ENCODE peak calls at places on chromosomes 7 and 10, in five cellular contexts. H is sigmoid colon, Y is Panc1, B is cardiac muscle cell, E is tibial nerve. W is an unnamed sample.

GRCh38 chr10:51073035-51073434 is 1.3 kb upstream of the PRKG1 start:
- DNase-seq in B (no peak), Y (no peak), E (no peak), H (no peak), W (no peak)

GRCh38 chr10:131642966-131643365 is 257.8 kb upstream of the PPP2R2D start:
- DNase-seq in E (no peak), B (no peak), H (no peak), Y (no peak), W (no peak)

GRCh38 chr10:75400163-75400768 is 1.3 kb downstream of the ZNF503 start:
- DNase-seq in B (peak), Y (no peak), E (no peak), H (peak), W (no peak)

GRCh38 chr10:86368987-86369386 is 2.4 kb upstream of the GRID1 start:
- DNase-seq in Y (no peak), H (peak), E (peak), B (no peak), W (no peak)

GRCh38 chr10:13294156-13294555 is 5.7 kb downstream of the PHYH start:
- DNase-seq in Y (no peak), E (no peak), B (no peak), H (no peak), W (no peak)

GRCh38 chr10:780536-781524 is 91.4 kb upstream of the DIP2C start:
- DNase-seq in B (no peak), Y (no peak), H (peak), E (no peak), W (no peak)

GRCh38 chr7:48904975-48905374 is 19.4 kb upstream of the CDC14C start:
- DNase-seq in H (no peak), B (no peak), E (no peak), Y (no peak), W (no peak)

GRCh38 chr7:148527717-148528168 is 62.8 kb upstream of the C7orf33 start:
- DNase-seq in H (peak), Y (peak), E (peak), B (peak), W (peak)

GRCh38 chr7:86926732-86927131 is 132.7 kb downstream of the ELAPOR2 start:
- DNase-seq in Y (no peak), H (no peak), B (peak), E (no peak), W (peak)

GRCh38 chr7:44375236-44375699 is 49.9 kb upstream of the CAMK2B start:
- DNase-seq in H (peak), Y (no peak), E (no peak), B (peak), W (no peak)

GRCh38 chr7:69893915-69894314 is 295.6 kb downstream of the AUTS2 start:
- DNase-seq in H (no peak), B (no peak), Y (no peak), E (no peak), W (no peak)

GRCh38 chr7:148107741-148108140 is 482.8 kb upstream of the C7orf33 start:
- DNase-seq in B (no peak), E (no peak), Y (no peak), H (no peak), W (no peak)

GRCh38 chr10:70404906-70405824 is 1.2 kb downstream of the EIF4EBP2 start:
- DNase-seq in E (peak), H (peak), Y (no peak), B (peak), W (peak)

GRCh38 chr7:20075992-20076813 is 141.0 kb downstream of the MACC1 start:
- DNase-seq in Y (no peak), E (no peak), H (no peak), B (no peak), W (no peak)

GRCh38 chr10:19247843-19248242 is 199.2 kb downstream of the MALRD1 start:
- DNase-seq in H (no peak), E (no peak), B (no peak), Y (no peak), W (no peak)

GRCh38 chr10:36191009-36191408 is 548.9 kb upstream of the FZD8 start:
- DNase-seq in E (no peak), Y (no peak), H (no peak), B (no peak), W (no peak)

GRCh38 chr10:34859170-34859569 is 44.1 kb upstream of the PARD3 start:
- DNase-seq in Y (no peak), E (no peak), B (no peak), H (no peak), W (peak)

GRCh38 chr7:96178581-96178980 is 143.3 kb downstream of the SLC25A13 start:
- DNase-seq in B (peak), H (no peak), Y (no peak), E (no peak), W (peak)

GRCh38 chr10:127123626-127124025 is 72.8 kb downstream of the INSYN2A start:
- DNase-seq in B (no peak), Y (no peak), E (no peak), H (no peak), W (no peak)

GRCh38 chr7:153847828-153848227 is 204.4 kb upstream of the DPP6 start:
- DNase-seq in E (no peak), B (no peak), H (no peak), Y (no peak), W (no peak)
- TF ChIP-seq CTCF in E (no peak), B (no peak), H (no peak), Y (no peak), W (no peak)

GRCh38 chr10:8453587-8453986 is 399.1 kb downstream of the GATA3 start:
- DNase-seq in H (peak), B (no peak), E (no peak), Y (no peak), W (peak)
- H3K4me3 ChIP-seq in H (no peak), B (no peak), E (no peak), Y (no peak), W (no peak)

GRCh38 chr7:79553811-79554555 is 100.5 kb upstream of the MAGI2 start:
- DNase-seq in E (no peak), Y (peak), B (no peak), H (no peak), W (peak)

GRCh38 chr7:79547132-79547531 is 93.7 kb upstream of the MAGI2 start:
- DNase-seq in B (no peak), Y (no peak), E (no peak), H (no peak), W (no peak)

GRCh38 chr7:79552463-79552862 is 99.0 kb upstream of the MAGI2 start:
- DNase-seq in B (no peak), Y (no peak), E (no peak), H (no peak), W (no peak)

GRCh38 chr7:79548616-79549206 is 95.2 kb upstream of the MAGI2 start:
- DNase-seq in E (no peak), Y (no peak), H (no peak), B (no peak), W (peak)
- TF ChIP-seq CTCF in E (no peak), Y (peak), H (no peak), B (no peak), W (no peak)

GRCh38 chr7:133484135-133484534 is 231.3 kb downstream of the EXOC4 start:
- DNase-seq in E (no peak), H (no peak), B (no peak), Y (no peak), W (peak)
- H3K4me3 ChIP-seq in E (no peak), H (no peak), B (no peak), Y (no peak), W (no peak)

DNA sequence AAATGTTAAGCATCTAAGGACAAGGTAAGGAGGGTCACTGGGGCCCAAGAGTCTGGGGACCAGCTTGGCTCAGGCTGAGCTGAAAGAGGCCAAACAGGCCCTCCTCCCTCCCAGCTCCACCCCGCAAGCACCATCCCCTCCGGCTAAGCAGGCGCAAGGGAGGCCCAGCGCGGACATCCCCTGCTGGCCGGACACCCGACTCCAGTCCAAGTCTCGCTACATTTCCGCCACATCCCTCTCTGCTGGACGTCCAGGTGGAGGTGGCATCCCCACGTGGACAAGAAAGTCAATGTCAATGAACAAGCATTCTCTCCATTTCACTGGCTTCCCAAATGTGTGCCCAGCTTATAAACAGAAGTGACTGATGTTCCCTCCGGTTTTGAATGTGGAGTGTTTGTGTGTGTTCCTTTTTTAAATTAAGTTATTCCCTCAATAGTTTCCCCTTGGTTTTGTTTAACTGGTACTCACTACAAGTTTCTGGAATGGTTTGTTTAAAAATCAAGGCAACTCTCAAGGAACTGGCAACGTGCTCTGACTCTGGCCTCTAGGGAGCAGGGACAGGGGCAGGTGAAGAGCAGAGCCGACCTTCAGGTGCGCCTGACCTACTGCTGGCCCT is 35.4 kb downstream of the PSAP start:
- DNase-seq in H (no peak), Y (no peak), E (no peak), B (no peak), W (no peak)
- TF ChIP-seq CTCF in H (no peak), Y (no peak), E (no peak), B (no peak), W (no peak)

DNA sequence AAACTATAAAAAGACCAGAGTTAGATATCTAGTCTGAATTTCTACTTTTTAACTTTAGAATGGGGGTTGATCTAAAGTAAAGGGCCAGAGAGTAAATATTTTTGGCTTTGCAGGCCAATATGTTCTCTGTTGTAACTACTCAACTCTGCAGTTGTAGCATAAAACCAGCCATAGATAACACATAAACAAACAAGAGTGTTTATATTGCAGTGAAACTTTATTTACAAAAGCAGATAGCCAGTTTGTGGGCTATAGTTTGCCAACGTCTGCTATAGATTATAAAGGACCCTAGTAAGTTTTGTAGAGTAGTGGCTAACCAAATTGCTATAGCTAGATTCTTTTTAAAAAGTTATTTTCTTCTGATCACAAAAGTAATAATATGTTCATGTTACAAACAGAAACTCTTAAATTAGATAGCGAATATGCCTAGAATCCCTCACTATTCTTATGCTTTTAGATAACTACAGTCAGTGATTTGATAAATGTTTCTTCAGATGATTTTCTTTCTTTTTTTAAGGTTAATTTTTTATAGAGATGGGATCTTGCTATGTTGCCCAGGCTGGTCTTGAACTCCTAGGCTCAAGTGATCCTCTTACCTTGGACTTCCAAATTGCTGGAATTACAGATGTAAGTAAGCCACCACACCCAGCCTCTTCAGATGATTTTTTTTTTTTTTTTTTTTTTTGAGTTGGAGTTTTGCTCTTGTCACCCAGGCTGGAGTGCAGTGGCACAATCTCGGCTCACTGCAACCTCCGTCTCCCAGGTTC is 23.5 kb upstream of the HBP1 start:
- DNase-seq in Y (no peak), E (no peak), B (no peak), H (no peak), W (no peak)
- H3K4me3 ChIP-seq in Y (no peak), E (no peak), B (no peak), H (no peak), W (no peak)

GRCh38 chr10:113036636-113037035 is 86.6 kb downstream of the TCF7L2 start:
- DNase-seq in Y (no peak), H (no peak), B (no peak), E (no peak), W (no peak)
- TF ChIP-seq CTCF in Y (no peak), H (no peak), B (no peak), E (no peak), W (no peak)